ENCODE peak calls at places on chromosomes 12 and 14, in four cellular contexts. I, J, U and L are unnamed samples.

GRCh38 chr14:94615254-94615653 is 3.1 kb downstream of the SERPINA3 start:
- DNase-seq in I (no peak), U (no peak), J (no peak), L (no peak)

GRCh38 chr14:99256483-99256874 is 15.5 kb downstream of the BCL11B start:
- DNase-seq in I (no peak), U (no peak), J (no peak), L (no peak)

GRCh38 chr12:94150483-94151225 is 2.3 kb downstream of the PLXNC1 start:
- DNase-seq in I (no peak), U (no peak), J (no peak), L (no peak)

GRCh38 chr12:76187177-76187576 is 102.7 kb upstream of the NAP1L1 start:
- DNase-seq in J (no peak), I (no peak), U (no peak), L (no peak)

GRCh38 chr12:50195832-50196231 is 28.7 kb upstream of the CERS5 start:
- DNase-seq in U (no peak), I (no peak), J (no peak), L (no peak)

GRCh38 chr12:12612403-12612802 is 727 bp downstream of the CREBL2 start:
- DNase-seq in I (no peak), J (no peak), U (no peak), L (no peak)

GRCh38 chr12:13798162-13798561 is 183.2 kb downstream of the GRIN2B start:
- DNase-seq in U (no peak), J (no peak), I (no peak), L (no peak)

GRCh38 chr12:114967187-114967586 is 283.2 kb upstream of the TBX3 start:
- DNase-seq in I (no peak), U (no peak), J (no peak), L (no peak)

GRCh38 chr14:78967111-78967809 is 797.1 kb downstream of the NRXN3 start:
- DNase-seq in I (no peak), U (no peak), J (peak; percentile 9), L (no peak)